ENCODE peak calls at places on chromosome 12, in seven cellular contexts. Z, G, L, N, F, U and I are unnamed samples.
A peak's percentile ranks its signal among the peaks of the same experiment; 100 is the strongest.

GRCh38 chr12:107325075-107325474 is 231.7 kb upstream of the CRY1 start:
- DNase-seq in U (no peak), L (no peak), N (no peak), F (no peak), G (no peak), Z (no peak), I (no peak)

GRCh38 chr12:108881953-108882352 is 2.1 kb downstream of the DAO start:
- DNase-seq in F (no peak), Z (no peak), G (no peak), U (no peak), L (no peak), N (no peak), I (no peak)

GRCh38 chr12:60195483-60195882 is 599.7 kb downstream of the SLC16A7 start:
- DNase-seq in Z (no peak), L (no peak), G (no peak), N (no peak), F (no peak), U (no peak), I (no peak)

GRCh38 chr12:132581348-132582057 is 28.9 kb downstream of the LRCOL1 start:
- DNase-seq in F (no peak), U (no peak), Z (no peak), N (no peak), G (no peak), L (no peak), I (no peak)

GRCh38 chr12:103698752-103699540 is 111.9 kb downstream of the STAB2 start:
- DNase-seq in Z (no peak), N (no peak), L (no peak), U (no peak), G (peak; percentile 9), F (no peak), I (no peak)

GRCh38 chr12:50056629-50056976 is 793 bp upstream of the ASIC1 start:
- DNase-seq in U (no peak), F (no peak), Z (no peak), N (no peak), L (no peak), G (no peak), I (no peak)

GRCh38 chr12:13103391-13104033 is at the start of gene GSG1:
- DNase-seq in F (no peak), N (no peak), Z (no peak), L (no peak), U (no peak), G (peak; percentile 91), I (no peak)

GRCh38 chr12:51820721-51821422 is 27.6 kb downstream of the FIGNL2 start:
- DNase-seq in N (no peak), U (peak; percentile 84), Z (no peak), G (peak; percentile 86), L (no peak), F (peak; percentile 38), I (peak; percentile 59)

GRCh38 chr12:45583011-45583657 is 146.4 kb upstream of the ARID2 start:
- DNase-seq in U (no peak), N (no peak), G (peak; percentile 1), L (no peak), Z (peak; percentile 37), F (peak; percentile 11), I (no peak)

GRCh38 chr12:79776111-79776510 is 85.3 kb upstream of the PAWR start:
- DNase-seq in L (peak; percentile 50), Z (no peak), F (peak; percentile 55), U (no peak), G (peak; percentile 73), N (no peak), I (no peak)

GRCh38 chr12:29149691-29150382 is 759 bp downstream of the FAR2 start:
- DNase-seq in Z (no peak), L (no peak), F (no peak), G (no peak), U (peak; percentile 38), N (no peak), I (no peak)

GRCh38 chr12:52307836-52308806 is 13.1 kb downstream of the KRT83 start:
- DNase-seq in L (peak; percentile 45), N (no peak), F (peak; percentile 20), Z (no peak), G (peak; percentile 78), U (peak; percentile 77), I (peak; percentile 46)

GRCh38 chr12:119699199-119699765 is 31.3 kb downstream of the PRKAB1 start:
- DNase-seq in Z (peak; percentile 86), L (no peak), U (no peak), G (no peak), F (no peak), N (no peak), I (no peak)

GRCh38 chr12:3641428-3641883 is 111.5 kb downstream of the CRACR2A start:
- DNase-seq in L (peak; percentile 85), G (peak; percentile 82), Z (no peak), F (peak; percentile 77), N (peak; percentile 68), U (no peak), I (no peak)

GRCh38 chr12:47014474-47014873 is 64.9 kb upstream of the PCED1B start:
- DNase-seq in Z (no peak), F (peak; percentile 88), L (peak; percentile 82), G (peak; percentile 88), U (no peak), N (peak; percentile 69), I (no peak)

GRCh38 chr12:69994593-69995222 is 169.7 kb downstream of the MYRFL start:
- DNase-seq in G (no peak), N (no peak), F (no peak), L (no peak), U (no peak), Z (peak; percentile 84), I (peak; percentile 41)